ENCODE peak calls at places on chromosomes 2 and 18, in four cellular contexts. Z is activated T-cell treated with anti-CD3 and anti-CD28 coated beads for 1 hour; T is activated CD4-positive, alpha-beta T cell treated with anti-CD3 and anti-CD28 coated beads, Interleukin-2, amount 50 U/mL, for 48 hours; E is thoracic aorta. J is an unnamed sample.

GRCh38 chr2:132676999-132677398 is 7.0 kb upstream of the LYPD1 start:
- DNase-seq in E (no peak), Z (no peak), T (no peak), J (no peak)

GRCh38 chr2:68987051-68987503 is 12.6 kb downstream of the GKN1 start:
- DNase-seq in T (no peak), Z (no peak), E (no peak), J (no peak)

GRCh38 chr2:126781806-126782205 is 116.9 kb upstream of the TEX51 start:
- DNase-seq in Z (no peak), E (no peak), T (no peak), J (no peak)

GRCh38 chr2:57597940-57598339 is 448.7 kb upstream of the VRK2 start:
- DNase-seq in E (no peak), T (no peak), Z (no peak), J (no peak)

GRCh38 chr2:73852020-73852419 is 23.3 kb downstream of the STAMBP start:
- DNase-seq in Z (no peak), T (no peak), E (no peak), J (no peak)

GRCh38 chr18:48715651-48716354 is 177.0 kb downstream of the CTIF start:
- DNase-seq in E (no peak), Z (no peak), T (no peak), J (peak)

GRCh38 chr2:241062342-241063092 is 39.6 kb downstream of the MTERF4 start:
- DNase-seq in E (no peak), Z (no peak), T (no peak), J (peak)

GRCh38 chr2:56713161-56713676 is 529.4 kb downstream of the CCDC85A start:
- DNase-seq in Z (no peak), T (no peak), E (no peak), J (no peak)

GRCh38 chr2:234816056-234816455 is 135.8 kb upstream of the SH3BP4 start:
- DNase-seq in E (no peak), Z (no peak), T (no peak), J (no peak)

GRCh38 chr18:69383191-69383590 is 17.5 kb upstream of the DOK6 start:
- DNase-seq in E (no peak), Z (no peak), T (no peak), J (no peak)

GRCh38 chr18:53861185-53861584 is 363.3 kb downstream of the MBD2 start:
- DNase-seq in T (no peak), E (no peak), Z (no peak), J (no peak)

GRCh38 chr2:20465716-20466391 is 19.0 kb downstream of the RHOB start:
- DNase-seq in Z (no peak), E (no peak), T (no peak), J (peak)

GRCh38 chr2:71901466-71901865 is 246.2 kb downstream of the CYP26B1 start:
- DNase-seq in E (no peak), Z (no peak), T (no peak), J (no peak)

GRCh38 chr2:96868555-96869280 is 1.2 kb downstream of the SEMA4C start:
- DNase-seq in E (peak), Z (peak), T (peak), J (peak)

GRCh38 chr2:175690113-175690716 is 311.9 kb downstream of the LNPK start:
- DNase-seq in E (no peak), T (peak), Z (no peak), J (peak)

GRCh38 chr18:41459657-41460056 is 495.4 kb upstream of the PIK3C3 start:
- DNase-seq in T (no peak), Z (no peak), E (no peak), J (no peak)

GRCh38 chr2:65390134-65390533 is 42.3 kb downstream of the SPRED2 start:
- DNase-seq in Z (no peak), E (no peak), T (peak), J (no peak)

GRCh38 chr18:47929681-47930085 is 776 bp downstream of the SMAD2 start:
- DNase-seq in E (no peak), Z (no peak), T (no peak), J (no peak)

GRCh38 chr2:46388873-46389272 is 90.5 kb upstream of the TMEM247 start:
- DNase-seq in T (no peak), E (no peak), Z (no peak), J (no peak)

GRCh38 chr2:172119089-172119488 is 16.4 kb upstream of the DLX2 start:
- DNase-seq in T (no peak), E (no peak), Z (no peak), J (no peak)

GRCh38 chr2:217086038-217086522 is 226.2 kb upstream of the TNP1 start:
- DNase-seq in E (no peak), Z (no peak), T (peak), J (no peak)

GRCh38 chr2:221501210-221501882 is 70.8 kb downstream of the EPHA4 start:
- DNase-seq in E (no peak), Z (no peak), T (no peak), J (peak)

GRCh38 chr2:41886757-41887156 is 161.1 kb upstream of the PKDCC start:
- DNase-seq in Z (no peak), T (no peak), E (no peak), J (no peak)

GRCh38 chr2:96195410-96196071 is 13.1 kb downstream of the STARD7 start:
- DNase-seq in T (no peak), E (no peak), Z (no peak), J (no peak)

GRCh38 chr2:133240505-133241230 is 327.6 kb downstream of the NCKAP5 start:
- DNase-seq in E (no peak), Z (no peak), T (no peak), J (no peak)

GRCh38 chr2:108607706-108608301 is 73.5 kb downstream of the LIMS1 start:
- DNase-seq in Z (peak), E (no peak), T (no peak), J (no peak)

GRCh38 chr2:218284106-218284811 is 8.0 kb downstream of the TMBIM1 start:
- DNase-seq in T (peak), Z (peak), E (no peak), J (peak)

GRCh38 chr2:160666019-160666676 is 172.5 kb upstream of the RBMS1 start:
- DNase-seq in E (no peak), T (no peak), Z (no peak), J (no peak)

GRCh38 chr2:147250652-147251356 is 594.0 kb upstream of the ACVR2A start:
- DNase-seq in Z (no peak), T (no peak), E (no peak), J (no peak)

GRCh38 chr2:129870646-129871335 is 108.7 kb upstream of the RAB6C start:
- DNase-seq in E (no peak), T (no peak), Z (no peak), J (no peak)

GRCh38 chr2:8219631-8220393 is 462.0 kb upstream of the ID2 start:
- DNase-seq in E (peak), T (no peak), Z (no peak), J (no peak)

GRCh38 chr18:28903366-28903765 is 726.4 kb upstream of the CDH2 start:
- DNase-seq in T (no peak), E (no peak), Z (no peak), J (no peak)

GRCh38 chr18:74040459-74041332 is 106.9 kb downstream of the FBXO15 start:
- DNase-seq in E (no peak), Z (peak), T (peak), J (peak)

GRCh38 chr18:55048892-55049291 is 89.6 kb upstream of the CCDC68 start:
- DNase-seq in Z (no peak), E (no peak), T (no peak), J (no peak)

GRCh38 chr2:64888591-64889309 is 100.4 kb upstream of the SLC1A4 start:
- DNase-seq in T (no peak), Z (no peak), E (no peak), J (peak)

GRCh38 chr18:812673-813404 is 797 bp upstream of the YES1 start:
- DNase-seq in Z (peak), T (peak), E (peak), J (peak)

GRCh38 chr2:105865222-105865913 is 120.7 kb downstream of the NCK2 start:
- DNase-seq in T (no peak), Z (no peak), E (no peak), J (no peak)

GRCh38 chr2:10761591-10761990 is 40.2 kb downstream of the ATP6V1C2 start:
- DNase-seq in Z (no peak), E (no peak), T (no peak), J (no peak)

GRCh38 chr2:25308599-25308998 is 33.1 kb downstream of the DNMT3A start:
- DNase-seq in Z (no peak), E (no peak), T (no peak), J (no peak)